ENCODE peak calls at places on chromosomes 11 and 22, in five cellular contexts. D, G, Q, T and H are unnamed samples.

GRCh38 chr22:22026157-22026831 is 43.7 kb upstream of the TOP3B start:
- DNase-seq in D (no peak), T (no peak), Q (no peak), G (no peak), H (no peak)

GRCh38 chr11:132337819-132338416 is 967.5 kb downstream of the NTM start:
- DNase-seq in D (no peak), T (no peak), G (no peak), Q (no peak), H (no peak)

GRCh38 chr11:28838741-28839140 is 730.6 kb downstream of the METTL15 start:
- DNase-seq in T (no peak), D (no peak), Q (peak), G (no peak), H (peak)

GRCh38 chr11:113131036-113131775 is 170.0 kb downstream of the NCAM1 start:
- DNase-seq in D (no peak), T (no peak), G (no peak), Q (no peak), H (no peak)

GRCh38 chr11:128367573-128367972 is 219.8 kb downstream of the ETS1 start:
- DNase-seq in D (no peak), G (no peak), T (no peak), Q (no peak), H (no peak)

GRCh38 chr22:43202326-43202725 is 15.4 kb upstream of the TTLL12 start:
- DNase-seq in G (no peak), Q (no peak), T (no peak), D (no peak), H (no peak)

GRCh38 chr11:87399341-87399740 is 361.6 kb downstream of the TMEM135 start:
- DNase-seq in T (no peak), G (no peak), D (no peak), Q (no peak), H (no peak)

GRCh38 chr11:106473089-106473722 is 395.7 kb downstream of the AASDHPPT start:
- DNase-seq in D (no peak), G (no peak), T (no peak), Q (peak), H (no peak)

GRCh38 chr11:110805764-110806163 is 93.5 kb upstream of the ARHGAP20 start:
- DNase-seq in T (no peak), G (no peak), D (no peak), Q (no peak), H (no peak)

GRCh38 chr11:31690041-31690440 is 121.1 kb downstream of the PAX6 start:
- DNase-seq in Q (no peak), D (no peak), G (no peak), T (no peak), H (no peak)

GRCh38 chr11:1518301-1518700 is 31.7 kb upstream of the MOB2 start:
- DNase-seq in G (no peak), Q (no peak), T (no peak), D (no peak), H (no peak)

GRCh38 chr22:26939466-26939865 is 282.1 kb downstream of the MIAT start:
- DNase-seq in D (no peak), G (no peak), Q (no peak), T (no peak), H (no peak)

GRCh38 chr11:20022363-20023081 is 137.8 kb downstream of the DBX1 start:
- DNase-seq in D (peak), G (no peak), T (peak), Q (no peak), H (no peak)